ENCODE peak calls at places on chromosomes 7 and 10, in ten cellular contexts. L is NCI-H1092 treated with DMSO at 0.1 percent for 48 hours, E is suprapubic skin, P is ovary, G is GM19239, A is NCI-H1694, R is AG04450, C is NCI-H226, W is KBM-7, J is foreskin fibroblast. F is an unnamed sample.

GRCh38 chr10:61364619-61365018 is 88.6 kb downstream of the TMEM26 start:
- DNase-seq in E (no peak), P (no peak), J (no peak), L (no peak), A (no peak), C (no peak), W (no peak), R (no peak), G (no peak), F (no peak)

GRCh38 chr10:11379771-11380170 is 231.7 kb downstream of the USP6NL start:
- DNase-seq in C (no peak), J (no peak), L (peak; percentile 41), G (no peak), W (no peak), P (no peak), R (no peak), A (no peak), E (no peak), F (no peak)

GRCh38 chr7:64890761-64891666 is 12.1 kb upstream of the ZNF273 start:
- DNase-seq in W (no peak), A (no peak), P (no peak), G (no peak), C (no peak), E (peak; percentile 54), J (no peak), R (no peak), L (no peak), F (no peak)

GRCh38 chr10:79400567-79401004 is 44.8 kb downstream of the ZCCHC24 start:
- DNase-seq in G (peak; percentile 69), E (no peak), C (no peak), A (no peak), R (no peak), W (peak; percentile 61), J (peak; percentile 69), L (peak; percentile 1), P (peak; percentile 71), F (no peak)

GRCh38 chr10:6476989-6477388 is 103.1 kb downstream of the PRKCQ start:
- DNase-seq in G (no peak), R (no peak), C (no peak), A (no peak), P (no peak), W (no peak), L (no peak), J (no peak), E (no peak), F (no peak)

GRCh38 chr7:54897891-54898290 is 120.9 kb upstream of the EGFR start:
- DNase-seq in G (no peak), P (no peak), J (peak; percentile 24), A (no peak), W (no peak), L (no peak), C (no peak), R (no peak), E (no peak), F (no peak)

GRCh38 chr7:28956608-28957063 is 1.5 kb downstream of the TRIL start:
- DNase-seq in W (no peak), P (peak; percentile 75), R (no peak), G (no peak), C (peak; percentile 25), J (peak; percentile 61), L (peak; percentile 88), A (peak; percentile 45), E (peak; percentile 79), F (no peak)

GRCh38 chr10:22301193-22301592 is 15.0 kb upstream of the COMMD3 start:
- DNase-seq in E (no peak), W (no peak), P (no peak), C (no peak), J (peak; percentile 2), R (no peak), L (no peak), A (no peak), G (no peak), F (no peak)

GRCh38 chr10:27600915-27601314 is 96.8 kb downstream of the RAB18 start:
- DNase-seq in G (no peak), P (no peak), J (no peak), L (no peak), C (no peak), R (no peak), E (no peak), A (no peak), W (no peak), F (no peak)

GRCh38 chr10:80187465-80188409 is 17.6 kb downstream of the ANXA11 start:
- DNase-seq in E (no peak), P (no peak), L (no peak), G (peak; percentile 60), J (no peak), W (peak; percentile 90), C (no peak), R (no peak), A (no peak), F (no peak)

GRCh38 chr10:75281980-75282379 is 46.2 kb upstream of the COMTD1 start:
- DNase-seq in E (no peak), A (no peak), G (no peak), P (no peak), W (no peak), J (no peak), C (no peak), R (no peak), L (no peak), F (no peak)

GRCh38 chr10:91220954-91221696 is 662 bp downstream of the PCGF5 start:
- DNase-seq in E (peak; percentile 80), A (no peak), R (no peak), W (peak; percentile 30), G (no peak), J (peak; percentile 49), C (no peak), L (peak; percentile 11), P (no peak), F (no peak)

GRCh38 chr7:50619684-50620083 is 54.5 kb upstream of the DDC start:
- DNase-seq in J (no peak), E (no peak), G (no peak), R (no peak), L (no peak), P (no peak), A (no peak), C (no peak), W (no peak), F (no peak)

GRCh38 chr7:125316451-125316850 is 386.8 kb upstream of the POT1 start:
- DNase-seq in W (peak; percentile 70), C (no peak), L (peak; percentile 61), E (no peak), J (no peak), R (no peak), G (no peak), P (no peak), A (peak; percentile 84), F (no peak)

GRCh38 chr10:98038333-98038732 is 7.9 kb upstream of the CRTAC1 start:
- DNase-seq in E (no peak), A (no peak), J (no peak), C (no peak), G (no peak), W (no peak), L (no peak), P (no peak), R (no peak), F (no peak)

GRCh38 chr10:54866666-54867065 is 65.6 kb upstream of the PCDH15 start:
- DNase-seq in R (no peak), A (no peak), J (no peak), L (no peak), C (no peak), G (no peak), E (no peak), W (no peak), P (no peak), F (no peak)

GRCh38 chr7:20998309-20998708 is 211.6 kb upstream of the SP8 start:
- DNase-seq in C (peak; percentile 30), W (no peak), P (no peak), A (no peak), R (no peak), E (no peak), J (no peak), L (no peak), G (no peak), F (no peak)

GRCh38 chr10:47361293-47361692 is 13.1 kb downstream of the RBP3 start:
- DNase-seq in P (no peak), G (peak; percentile 32), C (no peak), E (peak; percentile 73), W (peak; percentile 27), J (peak; percentile 54), A (no peak), L (no peak), R (no peak), F (no peak)

GRCh38 chr7:103113164-103113563 is 35.7 kb downstream of the NAPEPLD start:
- DNase-seq in E (no peak), J (peak; percentile 89), C (peak; percentile 96), G (no peak), W (no peak), L (no peak), R (peak; percentile 59), A (no peak), P (no peak), F (no peak)

GRCh38 chr10:34046651-34047050 is 712.2 kb upstream of the NRP1 start:
- DNase-seq in C (no peak), J (peak; percentile 26), E (no peak), A (peak; percentile 45), P (no peak), G (no peak), W (no peak), L (no peak), R (no peak), F (no peak)

GRCh38 chr7:51141451-51141971 is 175.1 kb downstream of the COBL start:
- DNase-seq in E (no peak), R (peak; percentile 1), P (no peak), G (no peak), L (peak; percentile 37), J (peak; percentile 60), C (peak; percentile 15), A (peak; percentile 60), W (peak; percentile 43), F (no peak)

GRCh38 chr10:60919551-60919950 is 24.4 kb downstream of the RHOBTB1 start:
- DNase-seq in A (no peak), C (no peak), W (no peak), P (no peak), J (no peak), G (no peak), E (no peak), L (no peak), R (no peak), F (no peak)

GRCh38 chr10:129896231-129897150 is 67.6 kb downstream of the EBF3 start:
- DNase-seq in C (no peak), G (no peak), A (no peak), E (no peak), P (no peak), R (no peak), J (no peak), L (no peak), W (no peak), F (no peak)

GRCh38 chr7:42739591-42739990 is 172.3 kb downstream of the C7orf25 start:
- DNase-seq in A (no peak), P (no peak), G (no peak), L (no peak), E (no peak), R (no peak), J (peak; percentile 49), C (no peak), W (no peak), F (peak; percentile 72)

GRCh38 chr10:123144697-123145541 is 3.0 kb upstream of the HMX2 start:
- DNase-seq in E (no peak), L (no peak), G (no peak), C (no peak), P (no peak), R (no peak), J (no peak), A (no peak), W (peak; percentile 51), F (no peak)

GRCh38 chr10:130336612-130337304 is 200.6 kb downstream of the GLRX3 start:
- DNase-seq in P (no peak), C (no peak), G (no peak), W (no peak), R (no peak), L (peak; percentile 5), J (no peak), E (no peak), A (no peak), F (no peak)

GRCh38 chr10:125225051-125225450 is 64.7 kb upstream of the CTBP2 start:
- DNase-seq in W (no peak), G (no peak), P (no peak), C (no peak), R (no peak), J (no peak), L (no peak), E (no peak), A (no peak), F (no peak)

GRCh38 chr10:60819271-60819670 is 41.0 kb downstream of the CDK1 start:
- DNase-seq in C (no peak), G (no peak), J (no peak), W (no peak), L (no peak), E (no peak), P (no peak), R (no peak), A (no peak), F (no peak)

F was measured in tibial artery.